ENCODE peak calls at places on chromosomes 12 and 14, in seven cellular contexts. B is activated naive CD8-positive, alpha-beta T cell treated with anti-CD3 and anti-CD28 coated beads, Interleukin-2, amount 50 U/mL, for 24 hours; Y is cardiac fibroblast; S is AG08395; D is dorsolateral prefrontal cortex; L is T47D; R is EH. Q is an unnamed sample.

GRCh38 chr12:27931390-27931789 is 41.1 kb downstream of the PTHLH start:
- DNase-seq in R (no peak), B (no peak), S (no peak), Y (no peak), L (no peak), D (no peak), Q (no peak)

GRCh38 chr14:73771848-73772705 is 57.9 kb upstream of the PNMA1 start:
- DNase-seq in S (no peak), B (peak), Y (peak), R (peak), L (no peak), D (no peak), Q (no peak)

GRCh38 chr12:122836027-122836921 is 1.0 kb downstream of the HIP1R start:
- DNase-seq in Y (peak), D (no peak), S (no peak), R (peak), L (peak), B (peak), Q (no peak)

GRCh38 chr12:97404549-97404948 is 58.1 kb upstream of the RMST start:
- DNase-seq in S (no peak), D (peak), L (peak), Y (peak), R (peak), B (peak), Q (no peak)

GRCh38 chr14:68977741-68978549 is 1.2 kb downstream of the ACTN1 start:
- DNase-seq in B (peak), R (peak), L (peak), S (peak), D (peak), Y (peak), Q (peak)

GRCh38 chr14:61537567-61538463 is 157.5 kb upstream of the HIF1A start:
- DNase-seq in R (peak), B (no peak), D (no peak), L (peak), Y (peak), S (peak), Q (no peak)

GRCh38 chr12:77232045-77232444 is 166.7 kb upstream of the E2F7 start:
- DNase-seq in S (peak), B (no peak), Y (peak), L (no peak), R (peak), D (no peak), Q (peak)

GRCh38 chr14:43541356-43541755 is 965.7 kb downstream of the FSCB start:
- DNase-seq in D (no peak), R (no peak), L (no peak), S (no peak), Y (no peak), B (no peak), Q (no peak)

GRCh38 chr12:90366286-90366685 is 588.7 kb downstream of the CCER1 start:
- DNase-seq in Y (peak), L (no peak), B (no peak), D (no peak), R (peak), S (peak), Q (peak)

GRCh38 chr12:130846386-130846785 is 7.3 kb upstream of the STX2 start:
- DNase-seq in L (no peak), D (no peak), S (peak), R (peak), B (no peak), Y (peak), Q (peak)

GRCh38 chr14:34433957-34434356 is 28.1 kb downstream of the SPTSSA start:
- DNase-seq in S (no peak), D (no peak), Y (no peak), B (no peak), L (no peak), R (no peak), Q (no peak)

GRCh38 chr12:76226397-76226796 is 121.8 kb downstream of the BBS10 start:
- DNase-seq in B (no peak), L (no peak), Y (peak), D (no peak), R (peak), S (no peak), Q (no peak)

GRCh38 chr12:122646568-122647220 is 56.5 kb downstream of the HCAR2 start:
- DNase-seq in Y (peak), R (peak), B (peak), D (no peak), L (no peak), S (peak), Q (peak)

GRCh38 chr14:99681832-99682148 is 2.3 kb upstream of the CYP46A1 start:
- DNase-seq in L (no peak), S (no peak), R (no peak), B (no peak), D (no peak), Y (no peak), Q (no peak)

GRCh38 chr12:92408072-92408900 is 262.6 kb upstream of the BTG1 start:
- DNase-seq in R (peak), B (peak), L (peak), D (no peak), Y (peak), S (no peak), Q (no peak)

GRCh38 chr14:20415723-20416622 is 2.7 kb upstream of the TEP1 start:
- DNase-seq in D (peak), R (peak), B (peak), S (peak), L (no peak), Y (peak), Q (no peak)

Q was measured in GM04503.